ENCODE peak calls at places on chromosomes 11 and 22, in eight cellular contexts. One of them, this sample, is unnamed.

GRCh38 chr22:32355760-32356159 is 1.9 kb upstream of the RFPL3 start:
- DNase-seq in right atrium auricular region: no peak
- DNase-seq in fibroblast of lung: no peak
- DNase-seq in right lobe of liver: no peak
- DNase-seq in PC-9: peak; percentile 46
- DNase-seq in left ventricle myocardium inferior: no peak
- DNase-seq in breast epithelium: no peak
- DNase-seq in thyroid gland: peak; percentile 46
- DNase-seq in this sample: no peak

GRCh38 chr11:68381716-68382115 is 69.3 kb downstream of the LRP5 start:
- DNase-seq in breast epithelium: no peak
- DNase-seq in fibroblast of lung: no peak
- DNase-seq in PC-9: no peak
- DNase-seq in left ventricle myocardium inferior: no peak
- DNase-seq in right atrium auricular region: no peak
- DNase-seq in right lobe of liver: no peak
- DNase-seq in thyroid gland: no peak
- DNase-seq in this sample: no peak

GRCh38 chr11:67384851-67385366 is 6.9 kb upstream of the RAD9A start:
- DNase-seq in right atrium auricular region: no peak
- DNase-seq in thyroid gland: peak; percentile 94
- DNase-seq in PC-9: peak; percentile 73
- DNase-seq in fibroblast of lung: peak; percentile 43
- DNase-seq in left ventricle myocardium inferior: no peak
- DNase-seq in right lobe of liver: no peak
- DNase-seq in breast epithelium: no peak
- DNase-seq in this sample: no peak

GRCh38 chr22:31329029-31329428 is 17.1 kb downstream of the PATZ1 start:
- DNase-seq in PC-9: peak; percentile 63
- DNase-seq in left ventricle myocardium inferior: no peak
- DNase-seq in right atrium auricular region: no peak
- DNase-seq in fibroblast of lung: no peak
- DNase-seq in breast epithelium: peak; percentile 38
- DNase-seq in right lobe of liver: no peak
- DNase-seq in thyroid gland: no peak
- DNase-seq in this sample: no peak

GRCh38 chr11:119307219-119307618 is 9.7 kb downstream of the MCAM start:
- DNase-seq in thyroid gland: no peak
- DNase-seq in breast epithelium: no peak
- DNase-seq in fibroblast of lung: peak; percentile 11
- DNase-seq in right lobe of liver: no peak
- DNase-seq in PC-9: no peak
- DNase-seq in left ventricle myocardium inferior: no peak
- DNase-seq in right atrium auricular region: no peak
- DNase-seq in this sample: no peak

GRCh38 chr11:75507571-75507970 is 18.2 kb downstream of the GDPD5 start:
- DNase-seq in left ventricle myocardium inferior: no peak
- DNase-seq in breast epithelium: no peak
- DNase-seq in fibroblast of lung: no peak
- DNase-seq in right lobe of liver: no peak
- DNase-seq in thyroid gland: no peak
- DNase-seq in PC-9: no peak
- DNase-seq in right atrium auricular region: no peak
- DNase-seq in this sample: no peak

GRCh38 chr11:65867284-65868071 is 5.1 kb downstream of the EFEMP2 start:
- DNase-seq in left ventricle myocardium inferior: peak; percentile 23
- DNase-seq in fibroblast of lung: no peak
- DNase-seq in right atrium auricular region: no peak
- DNase-seq in PC-9: no peak
- DNase-seq in thyroid gland: no peak
- DNase-seq in breast epithelium: no peak
- DNase-seq in right lobe of liver: no peak
- DNase-seq in this sample: no peak

GRCh38 chr11:93396356-93396755 is 65.8 kb downstream of the DEUP1 start:
- DNase-seq in left ventricle myocardium inferior: no peak
- DNase-seq in PC-9: no peak
- DNase-seq in right atrium auricular region: no peak
- DNase-seq in thyroid gland: no peak
- DNase-seq in right lobe of liver: no peak
- DNase-seq in breast epithelium: no peak
- DNase-seq in fibroblast of lung: no peak
- DNase-seq in this sample: no peak

DNA sequence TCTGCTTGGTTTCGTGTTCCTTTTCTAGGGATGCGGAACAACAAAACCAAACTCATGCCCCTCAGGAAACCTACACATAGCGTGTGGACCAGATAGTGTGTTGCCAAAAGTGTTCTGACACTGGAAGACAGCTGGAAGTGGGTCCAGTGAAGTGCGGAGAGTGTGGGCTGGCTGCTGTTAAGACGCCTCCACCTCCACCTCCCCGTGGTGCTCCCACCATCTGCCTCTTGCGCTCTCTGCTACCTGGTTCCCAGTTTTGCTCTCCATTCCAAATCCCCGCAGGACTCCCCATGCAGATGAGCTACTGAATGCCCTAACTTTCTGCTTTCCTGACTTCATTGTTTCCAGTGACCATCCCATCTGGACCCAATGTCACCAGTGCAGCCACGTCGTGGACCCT is 51.8 kb downstream of the NCAPD3 start:
- DNase-seq in left ventricle myocardium inferior: no peak
- DNase-seq in fibroblast of lung: no peak
- DNase-seq in thyroid gland: no peak
- DNase-seq in right atrium auricular region: no peak
- DNase-seq in breast epithelium: no peak
- DNase-seq in right lobe of liver: no peak
- DNase-seq in PC-9: no peak
- DNase-seq in this sample: no peak
- H3K9me3 ChIP-seq in left ventricle myocardium inferior: no peaks in the 10 kb centered on the region
- H3K9me3 ChIP-seq in fibroblast of lung: no peaks in the 10 kb centered on the region
- H3K9me3 ChIP-seq in thyroid gland: no peaks in the 10 kb centered on the region
- H3K9me3 ChIP-seq in right atrium auricular region: no peaks in the 10 kb centered on the region
- H3K9me3 ChIP-seq in breast epithelium: no peaks in the 10 kb centered on the region
- H3K9me3 ChIP-seq in right lobe of liver: no peaks in the 10 kb centered on the region
- H3K9me3 ChIP-seq in PC-9: no peaks in the 10 kb centered on the region
- H3K9me3 ChIP-seq in this sample: no peaks in the 10 kb centered on the region

GRCh38 chr22:46051646-46052045 is 74.7 kb upstream of the WNT7B start:
- DNase-seq in thyroid gland: no peak
- DNase-seq in right lobe of liver: peak; percentile 8
- DNase-seq in left ventricle myocardium inferior: peak; percentile 10
- DNase-seq in right atrium auricular region: no peak
- DNase-seq in breast epithelium: no peak
- DNase-seq in PC-9: no peak
- DNase-seq in fibroblast of lung: no peak
- DNase-seq in this sample: no peak

GRCh38 chr22:46053563-46054090 is 76.7 kb upstream of the WNT7B start:
- DNase-seq in thyroid gland: peak; percentile 78
- DNase-seq in left ventricle myocardium inferior: peak; percentile 82
- DNase-seq in right lobe of liver: peak; percentile 89
- DNase-seq in breast epithelium: peak; percentile 73
- DNase-seq in fibroblast of lung: peak; percentile 60
- DNase-seq in PC-9: peak; percentile 47
- DNase-seq in right atrium auricular region: no peak
- DNase-seq in this sample: peak; percentile 53

GRCh38 chr22:46052331-46052771 is 75.4 kb upstream of the WNT7B start:
- DNase-seq in thyroid gland: no peak
- DNase-seq in breast epithelium: peak; percentile 33
- DNase-seq in left ventricle myocardium inferior: peak; percentile 23
- DNase-seq in PC-9: no peak
- DNase-seq in fibroblast of lung: no peak
- DNase-seq in right atrium auricular region: no peak
- DNase-seq in right lobe of liver: peak; percentile 31
- DNase-seq in this sample: no peak

GRCh38 chr22:46054091-46054877 is 77.3 kb upstream of the WNT7B start:
- DNase-seq in left ventricle myocardium inferior: peak; percentile 83
- DNase-seq in PC-9: no peak
- DNase-seq in breast epithelium: peak; percentile 66
- DNase-seq in fibroblast of lung: peak; percentile 85
- DNase-seq in right lobe of liver: peak; percentile 74
- DNase-seq in thyroid gland: peak; percentile 65
- DNase-seq in right atrium auricular region: no peak
- DNase-seq in this sample: no peak

DNA sequence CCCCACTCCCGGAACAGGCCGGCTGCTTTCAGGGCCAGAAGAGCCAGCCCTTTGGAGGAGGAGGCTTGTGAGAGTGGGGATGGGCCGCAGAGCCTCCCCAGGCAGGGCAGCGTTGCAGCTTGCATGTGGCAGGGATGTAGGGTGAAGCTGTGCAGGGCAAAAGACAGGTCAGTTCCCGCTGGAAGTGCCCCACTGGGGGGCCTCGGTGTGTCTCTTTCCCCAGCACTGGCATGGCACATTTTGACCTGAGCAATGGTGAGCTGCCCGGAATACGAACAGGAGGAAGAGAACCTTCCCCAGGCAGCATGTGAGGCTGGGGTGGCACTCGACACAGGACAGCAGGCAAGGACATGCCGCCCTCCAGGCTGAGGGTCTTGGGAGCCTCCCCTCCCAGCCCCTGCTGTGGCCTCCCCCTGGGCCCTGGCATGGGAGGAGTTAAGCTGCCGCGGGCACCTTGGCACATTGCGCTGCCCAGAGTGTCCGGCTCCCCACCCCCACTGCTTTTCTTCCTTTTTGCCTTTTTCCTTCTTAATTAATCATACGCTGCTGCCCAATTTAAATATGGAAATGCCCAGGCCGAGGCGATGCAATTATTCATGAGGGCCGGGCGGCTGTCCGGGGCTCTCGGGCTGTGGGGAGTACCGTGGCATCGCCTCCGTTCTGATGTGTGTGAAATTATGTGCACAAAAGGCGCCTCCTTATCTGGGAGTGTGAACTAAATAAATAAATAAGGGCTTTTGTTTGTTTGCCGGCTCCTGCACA is 76.0 kb upstream of the WNT7B start:
- DNase-seq in right lobe of liver: peak; percentile 53
- DNase-seq in thyroid gland: peak; percentile 38
- DNase-seq in left ventricle myocardium inferior: peak; percentile 54
- DNase-seq in right atrium auricular region: no peak
- DNase-seq in breast epithelium: peak; percentile 37
- DNase-seq in PC-9: peak; percentile 75
- DNase-seq in fibroblast of lung: peak; percentile 61
- DNase-seq in this sample: no peak
- H3K9me3 ChIP-seq in right lobe of liver: no peaks in the 10 kb centered on the region
- H3K9me3 ChIP-seq in thyroid gland: no peaks in the 10 kb centered on the region
- H3K9me3 ChIP-seq in left ventricle myocardium inferior: no peaks in the 10 kb centered on the region
- H3K9me3 ChIP-seq in right atrium auricular region: no peaks in the 10 kb centered on the region
- H3K9me3 ChIP-seq in breast epithelium: no peaks in the 10 kb centered on the region
- H3K9me3 ChIP-seq in PC-9: no peaks in the 10 kb centered on the region
- H3K9me3 ChIP-seq in fibroblast of lung: no peaks in the 10 kb centered on the region
- H3K9me3 ChIP-seq in this sample: no peaks in the 10 kb centered on the region

GRCh38 chr11:5931061-5931460 is 11.0 kb upstream of the OR56A3 start:
- DNase-seq in thyroid gland: no peak
- DNase-seq in right atrium auricular region: no peak
- DNase-seq in right lobe of liver: no peak
- DNase-seq in PC-9: no peak
- DNase-seq in fibroblast of lung: no peak
- DNase-seq in left ventricle myocardium inferior: no peak
- DNase-seq in breast epithelium: no peak
- DNase-seq in this sample: no peak

GRCh38 chr11:5930614-5931013 is 11.4 kb upstream of the OR56A3 start:
- DNase-seq in fibroblast of lung: no peak
- DNase-seq in thyroid gland: no peak
- DNase-seq in right lobe of liver: no peak
- DNase-seq in PC-9: no peak
- DNase-seq in right atrium auricular region: no peak
- DNase-seq in left ventricle myocardium inferior: no peak
- DNase-seq in breast epithelium: no peak
- DNase-seq in this sample: no peak

GRCh38 chr11:5929984-5930383 is 12.1 kb upstream of the OR56A3 start:
- DNase-seq in fibroblast of lung: no peak
- DNase-seq in left ventricle myocardium inferior: no peak
- DNase-seq in thyroid gland: no peak
- DNase-seq in right atrium auricular region: no peak
- DNase-seq in PC-9: no peak
- DNase-seq in right lobe of liver: no peak
- DNase-seq in breast epithelium: no peak
- DNase-seq in this sample: no peak

GRCh38 chr11:5932671-5933070 is 9.4 kb upstream of the OR56A3 start:
- DNase-seq in breast epithelium: no peak
- DNase-seq in right atrium auricular region: no peak
- DNase-seq in fibroblast of lung: no peak
- DNase-seq in thyroid gland: no peak
- DNase-seq in PC-9: no peak
- DNase-seq in left ventricle myocardium inferior: no peak
- DNase-seq in right lobe of liver: no peak
- DNase-seq in this sample: no peak

DNA sequence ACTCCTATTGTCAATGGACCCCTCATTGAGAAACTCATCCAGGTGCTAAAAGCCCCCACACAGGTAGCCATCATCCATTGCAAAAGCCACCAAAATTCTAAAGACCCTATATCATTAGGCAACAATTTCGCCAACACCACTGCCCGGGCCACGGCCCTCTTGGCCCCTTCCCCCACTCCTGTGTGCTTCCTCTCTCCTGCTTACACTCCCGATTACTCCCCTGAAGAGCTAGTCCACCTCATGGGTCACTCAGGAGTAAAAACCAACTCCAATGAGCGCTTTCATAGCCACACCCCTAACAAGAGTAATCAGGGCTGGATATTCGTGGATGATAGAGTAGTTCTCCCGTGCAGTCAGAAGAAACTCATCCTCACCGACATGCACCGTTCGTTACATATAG is 8.9 kb upstream of the OR56A3 start:
- DNase-seq in thyroid gland: no peak
- DNase-seq in breast epithelium: no peak
- DNase-seq in right atrium auricular region: no peak
- DNase-seq in fibroblast of lung: no peak
- DNase-seq in left ventricle myocardium inferior: no peak
- DNase-seq in PC-9: no peak
- DNase-seq in right lobe of liver: no peak
- DNase-seq in this sample: no peak
- H3K9me3 ChIP-seq in thyroid gland: no peaks in the 10 kb centered on the region
- H3K9me3 ChIP-seq in breast epithelium: peaks cover 4% of the 10 kb centered on the region
- H3K9me3 ChIP-seq in right atrium auricular region: no peaks in the 10 kb centered on the region
- H3K9me3 ChIP-seq in fibroblast of lung: no peaks in the 10 kb centered on the region
- H3K9me3 ChIP-seq in left ventricle myocardium inferior: peaks cover 37% of the 10 kb centered on the region
- H3K9me3 ChIP-seq in PC-9: no peaks in the 10 kb centered on the region
- H3K9me3 ChIP-seq in right lobe of liver: no peaks in the 10 kb centered on the region
- H3K9me3 ChIP-seq in this sample: no peaks in the 10 kb centered on the region

GRCh38 chr22:49040111-49040510 is 787.6 kb downstream of the BRD1 start:
- DNase-seq in right lobe of liver: no peak
- DNase-seq in fibroblast of lung: no peak
- DNase-seq in thyroid gland: no peak
- DNase-seq in left ventricle myocardium inferior: no peak
- DNase-seq in breast epithelium: no peak
- DNase-seq in PC-9: no peak
- DNase-seq in right atrium auricular region: no peak
- DNase-seq in this sample: no peak

GRCh38 chr22:49037701-49038245 is 789.9 kb downstream of the BRD1 start:
- DNase-seq in fibroblast of lung: no peak
- DNase-seq in PC-9: no peak
- DNase-seq in right atrium auricular region: no peak
- DNase-seq in left ventricle myocardium inferior: no peak
- DNase-seq in breast epithelium: no peak
- DNase-seq in thyroid gland: no peak
- DNase-seq in right lobe of liver: no peak
- DNase-seq in this sample: no peak

GRCh38 chr22:49040754-49041467 is 786.8 kb downstream of the BRD1 start:
- DNase-seq in left ventricle myocardium inferior: no peak
- DNase-seq in thyroid gland: no peak
- DNase-seq in PC-9: no peak
- DNase-seq in right lobe of liver: no peak
- DNase-seq in breast epithelium: no peak
- DNase-seq in fibroblast of lung: no peak
- DNase-seq in right atrium auricular region: no peak
- DNase-seq in this sample: no peak

GRCh38 chr22:49042066-49042465 is 785.6 kb downstream of the BRD1 start:
- DNase-seq in right atrium auricular region: no peak
- DNase-seq in PC-9: no peak
- DNase-seq in fibroblast of lung: no peak
- DNase-seq in thyroid gland: no peak
- DNase-seq in left ventricle myocardium inferior: no peak
- DNase-seq in breast epithelium: no peak
- DNase-seq in right lobe of liver: no peak
- DNase-seq in this sample: no peak

DNA sequence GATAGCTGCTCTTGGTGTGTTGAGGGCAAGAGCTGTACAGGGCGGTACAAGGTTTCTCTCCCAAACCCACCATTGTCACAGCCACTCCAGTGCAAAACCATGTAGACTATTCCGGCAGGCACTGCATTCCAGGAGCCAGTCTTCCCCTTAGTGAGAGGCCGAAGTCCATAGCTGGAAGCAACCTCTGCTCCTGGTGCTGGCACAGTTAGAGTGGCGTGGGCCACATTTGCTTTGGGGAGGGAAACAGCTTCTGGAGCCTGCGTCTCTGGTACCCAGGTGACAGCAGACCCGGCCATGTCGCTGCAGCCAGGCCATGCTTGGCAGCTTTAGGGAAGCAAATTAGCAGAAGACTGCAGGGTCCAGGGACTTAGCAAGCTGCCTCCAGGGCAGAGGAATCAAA is 788.0 kb downstream of the BRD1 start:
- DNase-seq in fibroblast of lung: no peak
- DNase-seq in left ventricle myocardium inferior: no peak
- DNase-seq in PC-9: no peak
- DNase-seq in right lobe of liver: no peak
- DNase-seq in thyroid gland: no peak
- DNase-seq in breast epithelium: no peak
- DNase-seq in right atrium auricular region: no peak
- DNase-seq in this sample: no peak
- H3K9me3 ChIP-seq in fibroblast of lung: no peaks in the 10 kb centered on the region
- H3K9me3 ChIP-seq in left ventricle myocardium inferior: no peaks in the 10 kb centered on the region
- H3K9me3 ChIP-seq in PC-9: no peaks in the 10 kb centered on the region
- H3K9me3 ChIP-seq in right lobe of liver: no peaks in the 10 kb centered on the region
- H3K9me3 ChIP-seq in thyroid gland: no peaks in the 10 kb centered on the region
- H3K9me3 ChIP-seq in breast epithelium: no peaks in the 10 kb centered on the region
- H3K9me3 ChIP-seq in right atrium auricular region: no peaks in the 10 kb centered on the region
- H3K9me3 ChIP-seq in this sample: no peaks in the 10 kb centered on the region

This sample was measured in T-helper 17 cell.